ENCODE peak calls at places on chromosomes 16 and 17, in four cellular contexts. D is left lung, L is A549, S is prostate gland. M is an unnamed sample. For H3K4me1, the result is how much of the 10 kb centered on the place peaks cover.

GRCh38 chr16:53992057-53992378 is 288.1 kb downstream of the FTO start:
- DNase-seq in S (no peak), L (no peak), D (no peak), M (no peak)

GRCh38 chr17:44384281-44384822 is 5.1 kb downstream of the ITGA2B start:
- DNase-seq in S (no peak), D (no peak), L (no peak), M (no peak)

GRCh38 chr17:77810536-77810935 is 148.0 kb upstream of the TNRC6C start:
- DNase-seq in S (no peak), L (no peak), D (no peak), M (no peak)

GRCh38 chr16:397736-398332 is 835 bp downstream of the NME4 start:
- DNase-seq in S (peak), D (peak), L (peak), M (peak)

GRCh38 chr16:65410801-65411200 is 288.9 kb upstream of the CDH11 start:
- DNase-seq in S (no peak), L (no peak), D (no peak), M (no peak)

GRCh38 chr16:48971571-48972071 is 310.0 kb downstream of the CBLN1 start:
- DNase-seq in L (no peak), S (no peak), D (no peak), M (no peak)

GRCh38 chr16:4663756-4664465 is 29.5 kb upstream of the NUDT16L1 start:
- DNase-seq in D (no peak), L (no peak), S (no peak), M (peak)

GRCh38 chr16:86252596-86252995 is 257.7 kb upstream of the FOXF1 start:
- DNase-seq in L (no peak), D (no peak), S (no peak), M (no peak)

GRCh38 chr16:70481929-70482536 is 27.6 kb downstream of the FCSK start:
- DNase-seq in S (no peak), D (no peak), L (no peak), M (no peak)

GRCh38 chr16:87273471-87274030 is 43.6 kb downstream of the C16orf95 start:
- DNase-seq in L (no peak), S (no peak), D (no peak), M (no peak)

GRCh38 chr17:83064732-83065659 is 14.4 kb upstream of the METRNL start:
- DNase-seq in S (peak), L (no peak), D (peak), M (peak)

GRCh38 chr17:11848330-11848729 is 148.9 kb downstream of the ZNF18 start:
- DNase-seq in S (no peak), L (no peak), D (no peak), M (no peak)

GRCh38 chr16:68155425-68155824 is 70.3 kb downstream of the NFATC3 start:
- DNase-seq in L (no peak), D (no peak), S (no peak), M (no peak)

GRCh38 chr17:59451706-59452105 is 113.7 kb upstream of the DHX40 start:
- DNase-seq in L (no peak), D (no peak), S (no peak), M (no peak)

GRCh38 chr16:30354423-30355143 is 525 bp downstream of the CD2BP2 start:
- DNase-seq in L (no peak), D (peak), S (no peak), M (peak)

GRCh38 chr17:52606098-52606497 is 447.6 kb upstream of the CA10 start:
- DNase-seq in S (no peak), L (no peak), D (no peak), M (no peak)

GRCh38 chr17:34728771-34729310 is 149.5 kb downstream of the TMEM132E start:
- DNase-seq in L (no peak), S (no peak), D (no peak), M (no peak)

GRCh38 chr17:32445075-32445427 is 741 bp downstream of the PSMD11 start:
- DNase-seq in S (peak), D (no peak), L (peak), M (peak)

GRCh38 chr17:62807812-62808575 is at the start of gene MARCHF10:
- DNase-seq in D (peak), S (no peak), L (no peak), M (peak)

GRCh38 chr17:48952904-48953303 is 8.3 kb upstream of the SNF8 start:
- DNase-seq in S (no peak), L (no peak), D (no peak), M (no peak)

GRCh38 chr17:57379237-57380054 is 123.1 kb downstream of the MSI2 start:
- DNase-seq in L (no peak), D (no peak), S (no peak), M (no peak)

GRCh38 chr16:24686678-24687077 is 42.8 kb upstream of the TNRC6A start:
- DNase-seq in S (no peak), L (no peak), D (no peak), M (no peak)
- H3K4me1 ChIP-seq in S (under half), L (under half), D (under half), M (under half)

GRCh38 chr17:65123757-65124675 is 13.2 kb upstream of the RGS9 start:
- DNase-seq in S (no peak), L (no peak), D (no peak), M (no peak)
- H3K27ac ChIP-seq in S (peak), L (peak), D (peak), M (no peak)

GRCh38 chr17:40328386-40328766 is 19.4 kb downstream of the RARA start:
- DNase-seq in D (no peak), L (no peak), S (no peak), M (no peak)
- H3K4me1 ChIP-seq in D (half or more), L (half or more), S (under half), M (under half)

GRCh38 chr17:3157218-3157617 is 29.9 kb upstream of the OR1G1 start:
- DNase-seq in D (no peak), L (no peak), S (no peak), M (no peak)
- H3K27ac ChIP-seq in D (no peak), L (no peak), S (no peak), M (no peak)

GRCh38 chr17:46166692-46167249 is 26.5 kb downstream of the KANSL1 start:
- DNase-seq in S (no peak), L (no peak), D (no peak), M (no peak)
- H3K4me1 ChIP-seq in S (under half), L (half or more), D (half or more), M (half or more)

GRCh38 chr17:47843391-47843730 is 2.3 kb upstream of the SCRN2 start:
- DNase-seq in D (no peak), L (no peak), S (no peak), M (no peak)

GRCh38 chr17:47840742-47841487 is at the start of gene SCRN2:
- DNase-seq in D (peak), S (peak), L (peak), M (peak)

GRCh38 chr17:47844230-47844629 is 3.2 kb upstream of the SCRN2 start:
- DNase-seq in S (no peak), L (no peak), D (no peak), M (no peak)

GRCh38 chr17:47839899-47840741 is 953 bp downstream of the SCRN2 start:
- DNase-seq in D (no peak), L (no peak), S (peak), M (no peak)

DNA sequence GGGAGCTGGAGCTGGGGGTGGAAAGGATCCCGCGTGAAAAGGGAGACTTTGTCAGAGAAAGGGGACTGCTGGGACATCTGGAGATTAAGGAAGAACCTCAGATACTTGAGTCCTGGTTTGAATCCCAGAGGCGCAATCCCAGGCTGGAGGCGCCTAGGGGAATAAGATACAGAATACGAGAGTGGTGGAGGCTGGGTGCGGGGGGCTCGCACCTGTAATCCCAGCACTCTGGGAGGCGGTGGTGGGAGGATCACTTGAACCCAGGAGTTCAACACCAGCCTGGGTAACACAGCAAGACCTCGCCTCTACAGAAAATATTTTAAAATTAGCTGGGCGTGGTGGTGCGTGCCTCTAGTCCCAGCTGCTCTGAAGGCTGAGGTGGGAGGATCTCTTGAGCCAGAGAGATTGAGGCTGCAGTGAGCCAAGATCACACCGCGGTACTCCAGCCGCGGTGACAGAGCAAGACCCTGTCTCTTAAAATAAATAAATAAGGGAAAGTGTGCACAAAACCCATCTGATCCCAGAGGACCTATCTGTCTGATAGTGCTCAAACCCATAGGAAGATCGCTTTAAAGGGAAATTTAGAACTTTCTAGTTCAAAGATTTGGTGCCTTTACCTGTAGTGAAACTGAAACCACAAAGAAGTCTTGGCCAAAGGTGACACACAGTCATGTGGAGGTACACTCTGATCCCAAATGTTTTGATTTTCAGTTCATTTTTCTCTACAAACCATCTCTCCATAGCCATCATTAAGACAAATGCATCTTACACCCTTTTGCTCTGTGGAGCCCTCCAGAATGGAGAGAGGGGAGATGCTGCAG is 625 bp upstream of the SCRN2 start:
- DNase-seq in D (no peak), S (no peak), L (no peak), M (no peak)
- H3K27ac ChIP-seq in D (no peak), S (peak), L (peak), M (peak)

GRCh38 chr17:40450175-40450574 is 6.9 kb downstream of the IGFBP4 start:
- DNase-seq in S (no peak), D (no peak), L (peak), M (peak)
- H3K4me1 ChIP-seq in S (under half), D (half or more), L (half or more), M (under half)

GRCh38 chr16:20321671-20322070 is 5.6 kb downstream of the GP2 start:
- DNase-seq in D (no peak), S (no peak), L (no peak), M (no peak)

GRCh38 chr16:20319406-20319805 is 7.9 kb downstream of the GP2 start:
- DNase-seq in L (no peak), S (no peak), D (no peak), M (no peak)

GRCh38 chr16:20318437-20318836 is 8.9 kb downstream of the GP2 start:
- DNase-seq in D (no peak), L (no peak), S (peak), M (no peak)

GRCh38 chr16:20320592-20320991 is 6.7 kb downstream of the GP2 start:
- DNase-seq in L (no peak), S (no peak), D (no peak), M (no peak)

GRCh38 chr16:20320178-20320577 is 7.1 kb downstream of the GP2 start:
- DNase-seq in L (no peak), D (no peak), S (no peak), M (no peak)
- H3K27ac ChIP-seq in L (no peak), D (no peak), S (no peak), M (peak)

DNA sequence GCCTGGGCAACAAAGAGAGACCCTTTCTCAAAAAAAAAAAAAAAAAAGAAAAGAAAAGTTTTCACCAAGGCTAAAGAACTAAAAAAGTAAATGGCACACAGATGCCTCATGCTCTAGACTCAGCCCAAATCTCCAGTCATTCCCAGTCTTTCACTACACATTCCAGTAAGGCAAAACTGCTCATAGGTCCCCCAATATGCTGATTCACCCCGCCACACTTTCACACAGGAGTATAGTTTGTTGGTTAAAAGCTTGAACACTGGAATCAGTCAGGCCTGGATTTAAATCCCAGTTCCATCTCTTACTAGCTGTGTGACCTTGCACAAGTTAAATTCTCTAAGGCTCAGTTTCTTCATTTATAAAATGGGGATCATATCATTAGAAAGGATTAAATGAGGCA is 1.9 kb downstream of the PIGS start:
- DNase-seq in L (no peak), D (no peak), S (no peak), M (no peak)
- H3K4me1 ChIP-seq in L (under half), D (half or more), S (under half), M (under half)

DNA sequence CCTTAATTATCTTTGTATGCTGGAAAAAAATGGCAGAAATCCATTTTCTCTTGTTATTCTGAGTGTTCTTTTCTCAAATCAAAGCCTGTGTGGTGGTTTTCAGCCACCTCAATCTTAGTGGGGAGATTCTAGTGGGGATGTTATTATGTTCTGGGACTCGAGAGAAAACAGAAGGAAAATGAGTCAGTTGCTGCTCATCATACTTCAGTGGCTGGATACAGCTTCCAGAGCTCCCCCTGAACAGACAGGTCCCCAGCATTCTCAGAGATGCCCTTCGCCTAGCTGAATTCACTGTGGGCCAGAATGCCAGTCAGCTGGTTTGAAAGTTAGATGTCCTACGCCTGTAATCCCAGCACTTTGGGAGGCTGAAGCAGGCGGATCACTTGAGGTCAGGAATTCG is 8.5 kb downstream of the ST6GALNAC1 start:
- DNase-seq in D (no peak), L (no peak), S (no peak), M (no peak)
- H3K27ac ChIP-seq in D (no peak), L (no peak), S (no peak), M (no peak)